ENCODE peak calls at places on chromosomes 13 and 19, in five cellular contexts. O is ACHN; B is activated CD8-positive, alpha-beta T cell treated with anti-CD3 and anti-CD28 coated beads for 36 hours; P is endodermal cell; V is activated CD4-positive, alpha-beta T cell treated with anti-CD3 and anti-CD28 coated beads, Interleukin-2, amount 50 U/mL, for 48 hours. E is an unnamed sample.

GRCh38 chr19:1051791-1052190 is 11.9 kb downstream of the ABCA7 start:
- DNase-seq in O (no peak), B (no peak), P (no peak), V (no peak), E (no peak)

GRCh38 chr13:66995366-66995663 is 234.8 kb downstream of the PCDH9 start:
- DNase-seq in O (no peak), B (no peak), P (no peak), V (no peak), E (no peak)

GRCh38 chr13:36098080-36098479 is 33.1 kb downstream of the DCLK1 start:
- DNase-seq in O (peak; percentile 53), B (no peak), P (no peak), V (no peak), E (no peak)

GRCh38 chr19:1481893-1482360 is 2.9 kb upstream of the C19orf25 start:
- DNase-seq in O (no peak), B (no peak), P (no peak), V (no peak), E (peak; percentile 65)

GRCh38 chr13:39561971-39562370 is 41.0 kb downstream of the LHFPL6 start:
- DNase-seq in O (no peak), B (no peak), P (no peak), V (no peak), E (no peak)

GRCh38 chr13:30551194-30551593 is 66.5 kb upstream of the USPL1 start:
- DNase-seq in O (peak; percentile 52), B (no peak), P (no peak), V (no peak), E (no peak)

GRCh38 chr13:97344250-97345175 is 89.5 kb upstream of the RAP2A start:
- DNase-seq in O (peak; percentile 64), B (peak; percentile 73), P (peak; percentile 78), V (peak; percentile 70), E (peak; percentile 81)

GRCh38 chr13:113759525-113760137 is 605 bp downstream of the TMEM255B start:
- DNase-seq in O (peak; percentile 34), B (no peak), P (peak; percentile 64), V (no peak), E (peak; percentile 68)

GRCh38 chr19:35439921-35440320 is 8.1 kb upstream of the FFAR2 start:
- DNase-seq in O (no peak), B (no peak), P (no peak), V (no peak), E (no peak)

GRCh38 chr13:81957121-81957520 is 1616.2 kb upstream of the SPRY2 start:
- DNase-seq in O (peak; percentile 14), B (no peak), P (peak; percentile 60), V (no peak), E (no peak)

GRCh38 chr13:25187596-25187995 is 15.5 kb upstream of the AMER2 start:
- DNase-seq in O (no peak), B (no peak), P (no peak), V (no peak), E (no peak)

GRCh38 chr13:24276310-24276709 is 33.1 kb upstream of the C1QTNF9 start:
- DNase-seq in O (no peak), B (no peak), P (no peak), V (no peak), E (no peak)

GRCh38 chr13:42926555-42926954 is 65.5 kb downstream of the EPSTI1 start:
- DNase-seq in O (no peak), B (no peak), P (no peak), V (no peak), E (no peak)

GRCh38 chr19:6530385-6531162 is at the start of gene TNFSF9:
- DNase-seq in O (peak; percentile 86), B (peak; percentile 89), P (peak; percentile 96), V (peak; percentile 91), E (peak; percentile 95)

GRCh38 chr13:52845334-52845761 is 3.1 kb downstream of the PCDH8 start:
- DNase-seq in O (no peak), B (no peak), P (peak; percentile 79), V (peak; percentile 20), E (no peak)

GRCh38 chr19:588093-588742 is 1.5 kb upstream of the HCN2 start:
- DNase-seq in O (peak; percentile 80), B (peak; percentile 84), P (peak; percentile 96), V (peak; percentile 81), E (peak; percentile 80)

GRCh38 chr13:95326695-95327094 is 25.4 kb upstream of the ABCC4 start:
- DNase-seq in O (no peak), B (no peak), P (no peak), V (no peak), E (no peak)

GRCh38 chr19:42129399-42130253 is 2.6 kb downstream of the POU2F2 start:
- DNase-seq in O (no peak), B (no peak), P (no peak), V (no peak), E (no peak)

GRCh38 chr19:13557756-13558398 is 51.6 kb upstream of the CACNA1A start:
- DNase-seq in O (no peak), B (peak; percentile 11), P (peak; percentile 68), V (peak; percentile 4), E (no peak)

GRCh38 chr19:6710273-6711077 is 10.0 kb downstream of the C3 start:
- DNase-seq in O (no peak), B (peak; percentile 35), P (peak; percentile 78), V (peak; percentile 23), E (no peak)

GRCh38 chr13:74305876-74306275 is 171.7 kb upstream of the KLF12 start:
- DNase-seq in O (no peak), B (no peak), P (peak; percentile 58), V (no peak), E (no peak)

GRCh38 chr19:3506384-3507340 is 551 bp downstream of the FZR1 start:
- DNase-seq in O (no peak), B (peak; percentile 49), P (peak; percentile 66), V (peak; percentile 32), E (peak; percentile 80)

E was measured in sigmoid colon.